ENCODE peak calls at places on chromosomes 6 and 20, in six cellular contexts. K, S, A, E, H and I are unnamed samples.

GRCh38 chr20:58169441-58169840 is 59.0 kb downstream of the ANKRD60 start:
- DNase-seq in K (peak), S (no peak), A (no peak), E (no peak), H (no peak), I (no peak)

GRCh38 chr20:3077618-3078134 is 6.3 kb downstream of the OXT start:
- DNase-seq in K (no peak), S (no peak), A (no peak), E (no peak), H (no peak), I (no peak)

GRCh38 chr6:169530762-169531143 is 171.1 kb downstream of the WDR27 start:
- DNase-seq in K (no peak), S (no peak), A (no peak), E (no peak), H (no peak), I (no peak)

GRCh38 chr6:138539882-138540281 is 40.6 kb upstream of the NHSL1 start:
- DNase-seq in K (no peak), S (no peak), A (no peak), E (no peak), H (no peak), I (no peak)

GRCh38 chr20:56875052-56875663 is 246.1 kb downstream of the TFAP2C start:
- DNase-seq in K (peak), S (no peak), A (no peak), E (no peak), H (no peak), I (no peak)

GRCh38 chr6:45566882-45567281 is 189.1 kb upstream of the SUPT3H start:
- DNase-seq in K (peak), S (no peak), A (no peak), E (no peak), H (no peak), I (no peak)

GRCh38 chr6:40398810-40399477 is 188.2 kb downstream of the LRFN2 start:
- DNase-seq in K (no peak), S (no peak), A (no peak), E (no peak), H (no peak), I (no peak)

GRCh38 chr20:25496968-25497401 is 88.3 kb downstream of the NINL start:
- DNase-seq in K (peak), S (no peak), A (no peak), E (no peak), H (no peak), I (no peak)

GRCh38 chr6:6004147-6004995 is 2.4 kb downstream of the NRN1 start:
- DNase-seq in K (no peak), S (no peak), A (no peak), E (peak), H (no peak), I (no peak)

GRCh38 chr6:122735618-122736017 is 43.9 kb upstream of the FABP7 start:
- DNase-seq in K (no peak), S (peak), A (no peak), E (no peak), H (no peak), I (no peak)